ENCODE peak calls at places on chromosomes 1 and 21, in five cellular contexts. One of them, this sample, is unnamed.

GRCh38 chr1:175679931-175680652 is 63.3 kb downstream of the TNR start:
- DNase-seq in psoas muscle: no peak
- DNase-seq in fibroblast of lung: no peak
- DNase-seq in left ventricle myocardium inferior: no peak
- DNase-seq in neural progenitor cell: no peak
- DNase-seq in this sample: no peak

GRCh38 chr1:43492816-43493215 is 37.9 kb upstream of the PTPRF start:
- DNase-seq in psoas muscle: no peak
- DNase-seq in fibroblast of lung: peak
- DNase-seq in left ventricle myocardium inferior: no peak
- DNase-seq in neural progenitor cell: no peak
- DNase-seq in this sample: peak

GRCh38 chr1:42529724-42530161 is 66.7 kb downstream of the CCDC30 start:
- DNase-seq in psoas muscle: no peak
- DNase-seq in fibroblast of lung: peak
- DNase-seq in left ventricle myocardium inferior: no peak
- DNase-seq in neural progenitor cell: no peak
- DNase-seq in this sample: peak

GRCh38 chr1:63112155-63112914 is 210.0 kb upstream of the FOXD3 start:
- DNase-seq in psoas muscle: no peak
- DNase-seq in fibroblast of lung: peak
- DNase-seq in left ventricle myocardium inferior: no peak
- DNase-seq in neural progenitor cell: peak
- DNase-seq in this sample: peak

GRCh38 chr1:14710331-14710730 is 111.8 kb downstream of the KAZN start:
- DNase-seq in psoas muscle: no peak
- DNase-seq in fibroblast of lung: no peak
- DNase-seq in left ventricle myocardium inferior: no peak
- DNase-seq in neural progenitor cell: no peak
- DNase-seq in this sample: no peak

GRCh38 chr1:97210302-97210701 is 488.7 kb downstream of the PTBP2 start:
- DNase-seq in psoas muscle: no peak
- DNase-seq in fibroblast of lung: no peak
- DNase-seq in left ventricle myocardium inferior: no peak
- DNase-seq in neural progenitor cell: no peak
- DNase-seq in this sample: no peak

GRCh38 chr1:50426702-50427085 is 3.5 kb upstream of the DMRTA2 start:
- DNase-seq in psoas muscle: no peak
- DNase-seq in fibroblast of lung: no peak
- DNase-seq in left ventricle myocardium inferior: no peak
- DNase-seq in neural progenitor cell: peak
- DNase-seq in this sample: no peak

GRCh38 chr1:23444104-23444533 is 19.6 kb upstream of the TCEA3 start:
- DNase-seq in psoas muscle: peak
- DNase-seq in fibroblast of lung: peak
- DNase-seq in left ventricle myocardium inferior: peak
- DNase-seq in neural progenitor cell: no peak
- DNase-seq in this sample: peak

GRCh38 chr1:46288485-46289133 is 14.8 kb downstream of the LRRC41 start:
- DNase-seq in psoas muscle: no peak
- DNase-seq in fibroblast of lung: no peak
- DNase-seq in left ventricle myocardium inferior: no peak
- DNase-seq in neural progenitor cell: no peak
- DNase-seq in this sample: peak

GRCh38 chr21:44290327-44291077 is 4.8 kb downstream of the AIRE start:
- DNase-seq in psoas muscle: peak
- DNase-seq in fibroblast of lung: no peak
- DNase-seq in left ventricle myocardium inferior: no peak
- DNase-seq in neural progenitor cell: no peak
- DNase-seq in this sample: no peak

GRCh38 chr21:26297856-26298255 is 127.3 kb upstream of the APP start:
- DNase-seq in psoas muscle: no peak
- DNase-seq in fibroblast of lung: peak
- DNase-seq in left ventricle myocardium inferior: no peak
- DNase-seq in neural progenitor cell: no peak
- DNase-seq in this sample: no peak

DNA sequence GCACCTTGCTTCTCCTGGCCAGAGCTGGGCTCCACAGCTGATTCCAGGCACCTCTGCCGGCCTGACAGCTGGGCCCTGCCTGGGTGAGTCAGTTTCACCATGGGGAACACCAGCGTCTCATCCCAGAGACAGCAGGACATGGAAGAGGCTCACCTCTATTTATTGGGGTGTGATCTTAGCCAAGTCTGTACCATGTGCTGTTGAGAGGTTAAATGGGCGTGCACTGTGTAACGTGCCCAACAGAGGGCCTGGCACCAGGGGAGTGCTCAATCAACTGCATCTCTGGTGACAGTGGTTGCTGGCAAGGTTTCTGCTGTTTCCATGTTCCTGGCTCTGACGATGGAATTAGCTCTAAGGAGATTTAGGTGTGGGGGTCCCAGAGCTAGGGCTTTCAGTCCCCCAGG is 890 bp downstream of the CPLANE2 start:
- DNase-seq in psoas muscle: no peak
- DNase-seq in fibroblast of lung: no peak
- DNase-seq in left ventricle myocardium inferior: no peak
- DNase-seq in neural progenitor cell: peak
- DNase-seq in this sample: peak
- TF ChIP-seq CTCF in psoas muscle: peak
- TF ChIP-seq CTCF in fibroblast of lung: peak
- TF ChIP-seq CTCF in left ventricle myocardium inferior: peak
- TF ChIP-seq CTCF in neural progenitor cell: peak
- TF ChIP-seq CTCF in this sample: peak

DNA sequence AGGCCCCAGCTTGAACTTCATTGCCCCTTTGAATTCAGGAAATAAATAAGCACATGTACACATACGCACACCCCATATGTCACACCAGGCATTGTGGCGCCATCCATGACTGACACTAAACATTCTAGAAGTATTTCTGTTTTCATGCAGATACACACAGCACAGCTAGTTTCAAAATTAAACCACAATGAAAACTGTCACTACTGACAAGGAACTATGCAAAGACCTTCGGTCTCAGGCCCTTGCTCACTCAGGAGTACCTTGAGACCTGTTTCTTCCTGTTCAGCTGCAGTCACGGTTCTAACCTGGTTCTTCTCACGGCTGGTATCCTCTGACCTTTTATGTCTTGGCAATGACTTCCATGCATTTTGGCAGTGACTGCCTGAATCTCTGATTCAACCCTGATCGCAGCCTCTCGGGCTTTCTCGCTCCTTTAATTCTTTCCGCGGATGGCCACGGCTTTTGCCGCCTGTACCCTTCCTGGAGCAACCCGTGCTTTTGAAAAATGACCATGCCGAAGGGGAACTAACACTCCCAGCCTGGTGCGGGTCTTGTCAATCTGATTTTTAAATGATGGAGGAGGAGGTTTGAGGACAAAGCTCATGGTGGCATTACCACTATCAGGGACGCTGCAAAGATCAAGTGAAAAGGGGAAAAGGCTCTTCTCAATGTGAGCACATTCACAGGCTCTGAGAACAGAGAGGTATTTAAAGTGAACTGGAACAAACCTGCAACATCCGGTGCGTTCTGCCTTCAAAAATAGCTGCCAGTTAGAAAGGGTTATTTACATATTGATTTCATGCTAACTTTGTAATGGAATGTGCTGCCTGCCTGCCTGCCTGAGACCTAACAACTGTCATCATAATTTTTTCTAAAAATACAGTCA is 384.6 kb downstream of the RRAGC start:
- DNase-seq in psoas muscle: no peak
- DNase-seq in fibroblast of lung: no peak
- DNase-seq in left ventricle myocardium inferior: no peak
- DNase-seq in neural progenitor cell: peak
- DNase-seq in this sample: no peak
- H3K4me3 ChIP-seq in psoas muscle: no peak
- H3K4me3 ChIP-seq in fibroblast of lung: no peak
- H3K4me3 ChIP-seq in left ventricle myocardium inferior: no peak
- H3K4me3 ChIP-seq in neural progenitor cell: peak
- H3K4me3 ChIP-seq in this sample: no peak

GRCh38 chr1:96075704-96076455 is 645.7 kb upstream of the PTBP2 start:
- DNase-seq in psoas muscle: no peak
- DNase-seq in fibroblast of lung: peak
- DNase-seq in left ventricle myocardium inferior: no peak
- DNase-seq in neural progenitor cell: no peak
- DNase-seq in this sample: no peak
- TF ChIP-seq CTCF in psoas muscle: no peak
- TF ChIP-seq CTCF in fibroblast of lung: no peak
- TF ChIP-seq CTCF in left ventricle myocardium inferior: no peak
- TF ChIP-seq CTCF in neural progenitor cell: no peak
- TF ChIP-seq CTCF in this sample: no peak

GRCh38 chr1:72915581-72915980 is 633.2 kb upstream of the NEGR1 start:
- DNase-seq in psoas muscle: no peak
- DNase-seq in fibroblast of lung: no peak
- DNase-seq in left ventricle myocardium inferior: no peak
- DNase-seq in neural progenitor cell: peak
- DNase-seq in this sample: no peak
- H3K4me3 ChIP-seq in psoas muscle: no peak
- H3K4me3 ChIP-seq in fibroblast of lung: no peak
- H3K4me3 ChIP-seq in left ventricle myocardium inferior: no peak
- H3K4me3 ChIP-seq in neural progenitor cell: no peak
- H3K4me3 ChIP-seq in this sample: no peak

GRCh38 chr1:208461680-208462079 is 217.5 kb upstream of the PLXNA2 start:
- DNase-seq in psoas muscle: no peak
- DNase-seq in fibroblast of lung: no peak
- DNase-seq in left ventricle myocardium inferior: no peak
- DNase-seq in neural progenitor cell: peak
- DNase-seq in this sample: no peak
- TF ChIP-seq CTCF in psoas muscle: no peak
- TF ChIP-seq CTCF in fibroblast of lung: peak
- TF ChIP-seq CTCF in left ventricle myocardium inferior: peak
- TF ChIP-seq CTCF in neural progenitor cell: peak
- TF ChIP-seq CTCF in this sample: no peak

DNA sequence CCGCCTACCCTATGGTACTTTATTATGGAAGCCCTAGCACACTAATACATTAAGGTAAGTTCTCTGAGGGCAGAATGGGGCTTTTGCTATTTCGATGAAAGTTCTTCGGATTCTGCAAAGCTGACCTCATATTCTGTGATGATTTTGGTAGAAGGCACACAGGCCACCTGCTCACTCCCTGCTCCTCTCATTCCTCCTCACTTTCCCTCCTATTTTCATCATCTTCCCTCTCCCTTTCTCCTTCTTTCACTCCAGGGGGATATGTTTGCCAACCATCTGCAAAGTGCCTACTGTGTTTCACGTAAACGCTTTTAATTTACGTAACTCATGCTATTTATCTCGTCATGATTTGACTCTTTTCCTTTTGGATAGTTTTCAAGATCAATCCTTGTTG is 45.0 kb upstream of the ETS2 start:
- DNase-seq in psoas muscle: no peak
- DNase-seq in fibroblast of lung: no peak
- DNase-seq in left ventricle myocardium inferior: no peak
- DNase-seq in neural progenitor cell: no peak
- DNase-seq in this sample: no peak
- H3K4me3 ChIP-seq in psoas muscle: no peak
- H3K4me3 ChIP-seq in fibroblast of lung: no peak
- H3K4me3 ChIP-seq in left ventricle myocardium inferior: no peak
- H3K4me3 ChIP-seq in neural progenitor cell: no peak
- H3K4me3 ChIP-seq in this sample: no peak